ENCODE peak calls at places on chromosome 10, in five cellular contexts. G, E, Q, K and L are unnamed samples.

GRCh38 chr10:60299961-60300883 is 89.5 kb downstream of the ANK3 start:
- DNase-seq in G (no peak), E (no peak), Q (no peak), K (no peak), L (no peak)

GRCh38 chr10:119418401-119418800 is 124.1 kb downstream of the RGS10 start:
- DNase-seq in G (no peak), E (no peak), Q (no peak), K (no peak), L (no peak)

GRCh38 chr10:76942556-76943416 is 694.8 kb downstream of the KCNMA1 start:
- DNase-seq in G (no peak), E (no peak), Q (no peak), K (no peak), L (no peak)

GRCh38 chr10:123404357-123404756 is 250.2 kb downstream of the BUB3 start:
- DNase-seq in G (no peak), E (no peak), Q (no peak), K (no peak), L (no peak)

GRCh38 chr10:14010083-14010551 is 320.6 kb downstream of the FRMD4A start:
- DNase-seq in G (no peak), E (no peak), Q (no peak), K (no peak), L (no peak)

GRCh38 chr10:50501478-50501877 is 122.3 kb downstream of the SGMS1 start:
- DNase-seq in G (peak; percentile 5), E (no peak), Q (no peak), K (no peak), L (no peak)

GRCh38 chr10:44589181-44589884 is 204.4 kb upstream of the CXCL12 start:
- DNase-seq in G (no peak), E (no peak), Q (no peak), K (no peak), L (no peak)

GRCh38 chr10:118369806-118370205 is 27.7 kb upstream of the FAM204A start:
- DNase-seq in G (no peak), E (no peak), Q (no peak), K (no peak), L (no peak)

GRCh38 chr10:128086003-128086863 is 40.0 kb downstream of the MKI67 start:
- DNase-seq in G (no peak), E (no peak), Q (no peak), K (no peak), L (no peak)

GRCh38 chr10:122379041-122379440 is 4.5 kb downstream of the PLEKHA1 start:
- DNase-seq in G (no peak), E (no peak), Q (no peak), K (no peak), L (no peak)

GRCh38 chr10:7409045-7409731 is 1.6 kb downstream of the SFMBT2 start:
- DNase-seq in G (no peak), E (no peak), Q (no peak), K (peak; percentile 81), L (no peak)

GRCh38 chr10:74081192-74081803 is 69.3 kb downstream of the AP3M1 start:
- DNase-seq in G (peak; percentile 61), E (peak; percentile 67), Q (no peak), K (no peak), L (no peak)

GRCh38 chr10:97880109-97880508 is 30.5 kb downstream of the GOLGA7B start:
- DNase-seq in G (no peak), E (no peak), Q (no peak), K (peak; percentile 44), L (no peak)

GRCh38 chr10:88792656-88793055 is 9.9 kb upstream of the LIPM start:
- DNase-seq in G (no peak), E (no peak), Q (no peak), K (no peak), L (no peak)

GRCh38 chr10:95039281-95039680 is 30.0 kb downstream of the CYP2C8 start:
- DNase-seq in G (no peak), E (no peak), Q (no peak), K (no peak), L (no peak)

GRCh38 chr10:132745511-132745910 is 40.4 kb downstream of the NKX6-2 start:
- DNase-seq in G (no peak), E (no peak), Q (no peak), K (no peak), L (no peak)

GRCh38 chr10:105102977-105103376 is 461.9 kb downstream of the SORCS3 start:
- DNase-seq in G (no peak), E (no peak), Q (no peak), K (no peak), L (no peak)

GRCh38 chr10:91162050-91162494 is 58.4 kb upstream of the PCGF5 start:
- DNase-seq in G (no peak), E (peak; percentile 1), Q (no peak), K (no peak), L (no peak)

GRCh38 chr10:29517352-29517923 is 117.3 kb downstream of the SVIL start:
- DNase-seq in G (peak; percentile 6), E (no peak), Q (no peak), K (no peak), L (no peak)

GRCh38 chr10:35637456-35637855 is 4.6 kb downstream of the FZD8 start:
- DNase-seq in G (no peak), E (no peak), Q (no peak), K (no peak), L (no peak)

GRCh38 chr10:43793714-43794113 is 145.0 kb upstream of the ZNF32 start:
- DNase-seq in G (no peak), E (no peak), Q (no peak), K (no peak), L (no peak)

GRCh38 chr10:89171263-89171872 is 35.7 kb downstream of the CH25H start:
- DNase-seq in G (no peak), E (no peak), Q (no peak), K (no peak), L (no peak)

GRCh38 chr10:49552277-49552676 is 13.4 kb upstream of the ERCC6 start:
- DNase-seq in G (peak; percentile 85), E (no peak), Q (no peak), K (no peak), L (no peak)

GRCh38 chr10:124044143-124044862 is 49.1 kb downstream of the CHST15 start:
- DNase-seq in G (no peak), E (no peak), Q (no peak), K (no peak), L (no peak)

GRCh38 chr10:60534791-60535389 is 145.2 kb upstream of the ANK3 start:
- DNase-seq in G (no peak), E (no peak), Q (no peak), K (no peak), L (no peak)

GRCh38 chr10:58531084-58531695 is 18.5 kb downstream of the BICC1 start:
- DNase-seq in G (peak; percentile 66), E (peak; percentile 70), Q (peak; percentile 53), K (no peak), L (no peak)

GRCh38 chr10:28256776-28257175 is 46.1 kb downstream of the MPP7 start:
- DNase-seq in G (no peak), E (no peak), Q (no peak), K (no peak), L (no peak)

GRCh38 chr10:133347636-133348517 is 704 bp downstream of the PRAP1 start:
- DNase-seq in G (no peak), E (peak; percentile 48), Q (no peak), K (no peak), L (no peak)

GRCh38 chr10:13437026-13437555 is 89.0 kb upstream of the SEPHS1 start:
- DNase-seq in G (no peak), E (no peak), Q (no peak), K (no peak), L (no peak)

GRCh38 chr10:79221110-79222051 is 125.9 kb upstream of the PPIF start:
- DNase-seq in G (no peak), E (no peak), Q (no peak), K (peak; percentile 89), L (no peak)

GRCh38 chr10:22618081-22618785 is 96.1 kb downstream of the PIP4K2A start:
- DNase-seq in G (no peak), E (no peak), Q (no peak), K (no peak), L (no peak)

GRCh38 chr10:110919971-110920881 is 822 bp downstream of the SHOC2 start:
- DNase-seq in G (peak; percentile 34), E (peak; percentile 47), Q (peak; percentile 18), K (peak; percentile 85), L (no peak)

GRCh38 chr10:67140641-67141040 is 214.8 kb downstream of the LRRTM3 start:
- DNase-seq in G (no peak), E (no peak), Q (no peak), K (no peak), L (no peak)

GRCh38 chr10:63614371-63614891 is 93.2 kb downstream of the REEP3 start:
- DNase-seq in G (no peak), E (no peak), Q (no peak), K (no peak), L (no peak)

GRCh38 chr10:13690281-13690825 is 103.6 kb downstream of the PRPF18 start:
- DNase-seq in G (no peak), E (no peak), Q (no peak), K (peak; percentile 32), L (no peak)

GRCh38 chr10:61271127-61271780 is 181.9 kb downstream of the TMEM26 start:
- DNase-seq in G (peak; percentile 74), E (peak; percentile 16), Q (no peak), K (no peak), L (no peak)